ENCODE peak calls at places on chromosomes 5 and 9, in ten cellular contexts. J is CD4-positive, alpha-beta T cell; C is thyroid gland; F is activated T-helper 1 cell treated with anti-CD3 and anti-CD28 coated beads, Interleukin-12 subunit alpha, Interleukin-12 subunit beta, Interleukin-2, Interleukin-4 antibody, amounts not matched to agents 30 ng/mL and 10 ng/mL and 1 ng/mL, durations not matched to agents 14 hours and 24 hours and 36 hours; Z is stimulated activated CD8-positive, alpha-beta memory T cell treated with anti-CD3 and anti-CD28 coated beads, Interleukin-15, amount 100 ng/mL, for 4 hours; H is GM20000; O is kidney; V is astrocyte; U is CD8-positive, alpha-beta T cell; Q is hepatocyte. S is an unnamed sample.
A peak's percentile ranks its signal among the peaks of the same experiment; 100 is the strongest.

GRCh38 chr9:113719919-113720318 is 156.2 kb upstream of the ZNF618 start:
- DNase-seq in C (no peak), J (no peak), U (no peak), H (no peak), F (no peak), Z (no peak), V (no peak), Q (no peak), O (no peak), S (no peak)

GRCh38 chr9:114430443-114430842 is 42.7 kb upstream of the AKNA start:
- DNase-seq in C (no peak), F (no peak), U (peak; percentile 2), Z (no peak), V (no peak), H (no peak), O (no peak), Q (no peak), J (no peak), S (no peak)

GRCh38 chr5:150079655-150080461 is 6.5 kb downstream of the CSF1R start:
- DNase-seq in C (no peak), F (no peak), Q (no peak), V (no peak), Z (no peak), U (no peak), O (no peak), J (no peak), H (no peak), S (no peak)

GRCh38 chr5:128436825-128437224 is 101.2 kb downstream of the FBN2 start:
- DNase-seq in V (peak; percentile 75), O (no peak), U (no peak), Z (no peak), Q (peak; percentile 42), H (no peak), F (no peak), C (no peak), J (no peak), S (no peak)

GRCh38 chr9:81083062-81083461 is 606.3 kb downstream of the TLE1 start:
- DNase-seq in F (no peak), J (no peak), H (no peak), O (no peak), Z (no peak), Q (peak; percentile 60), C (no peak), U (no peak), V (peak; percentile 14), S (no peak)

GRCh38 chr9:19938990-19939736 is 150.3 kb upstream of the SLC24A2 start:
- DNase-seq in Z (no peak), V (no peak), H (no peak), J (no peak), U (no peak), C (no peak), F (no peak), O (no peak), Q (no peak), S (no peak)

GRCh38 chr9:136311433-136312375 is 7.8 kb upstream of the CCDC187 start:
- DNase-seq in Z (no peak), J (no peak), H (no peak), U (no peak), O (peak; percentile 73), F (no peak), C (peak; percentile 83), V (no peak), Q (peak; percentile 84), S (no peak)

GRCh38 chr9:29816954-29817703 is 2243.8 kb upstream of the C9orf72 start:
- DNase-seq in Z (no peak), F (no peak), H (no peak), J (no peak), Q (no peak), V (no peak), C (no peak), U (no peak), O (no peak), S (no peak)

GRCh38 chr9:20331095-20331685 is 291.1 kb downstream of the MLLT3 start:
- DNase-seq in O (no peak), Q (no peak), J (no peak), V (no peak), U (no peak), H (no peak), F (no peak), Z (no peak), C (no peak), S (no peak)

GRCh38 chr5:177371120-177371537 is 13.1 kb upstream of the SLC34A1 start:
- DNase-seq in Z (no peak), J (no peak), O (no peak), H (no peak), Q (no peak), U (no peak), F (no peak), V (no peak), C (no peak), S (no peak)

GRCh38 chr5:1325191-1325741 is 19.6 kb downstream of the CLPTM1L start:
- DNase-seq in J (no peak), O (peak; percentile 53), Q (no peak), F (no peak), U (no peak), V (no peak), C (no peak), H (no peak), Z (no peak), S (no peak)

GRCh38 chr9:94929373-94929764 is 202.9 kb downstream of the AOPEP start:
- DNase-seq in H (no peak), V (peak; percentile 98), O (no peak), J (no peak), U (no peak), C (no peak), Q (no peak), Z (no peak), F (no peak), S (no peak)

GRCh38 chr5:119255571-119256356 is 100.1 kb upstream of the TNFAIP8 start:
- DNase-seq in H (peak; percentile 13), V (no peak), Q (peak; percentile 42), O (no peak), U (no peak), J (no peak), Z (no peak), C (no peak), F (no peak), S (peak; percentile 45)

GRCh38 chr5:179164331-179165311 is 104.4 kb downstream of the ZNF354C start:
- DNase-seq in V (no peak), J (no peak), C (no peak), U (no peak), O (peak; percentile 54), Z (no peak), Q (no peak), F (no peak), H (no peak), S (no peak)

GRCh38 chr5:2502970-2503594 is 248.4 kb downstream of the IRX2 start:
- DNase-seq in U (no peak), Q (no peak), C (no peak), J (no peak), H (no peak), V (no peak), O (no peak), F (no peak), Z (no peak), S (no peak)

GRCh38 chr5:13816126-13816525 is 128.4 kb downstream of the DNAH5 start:
- DNase-seq in F (no peak), Q (no peak), H (no peak), C (no peak), O (no peak), U (no peak), Z (no peak), J (no peak), V (no peak), S (no peak)

GRCh38 chr9:15606667-15607472 is 54.0 kb downstream of the CCDC171 start:
- DNase-seq in C (no peak), U (peak; percentile 18), F (no peak), V (peak; percentile 16), O (no peak), Q (peak; percentile 50), H (peak; percentile 45), Z (no peak), J (no peak), S (peak; percentile 36)

GRCh38 chr5:146338774-146339714 is at the start of gene POU4F3:
- DNase-seq in Z (no peak), O (no peak), J (no peak), U (no peak), F (no peak), C (no peak), Q (no peak), H (no peak), V (no peak), S (no peak)

GRCh38 chr5:152560508-152561137 is 155.5 kb upstream of the NMUR2 start:
- DNase-seq in F (peak; percentile 2), U (peak; percentile 6), O (peak; percentile 67), C (peak; percentile 75), Z (no peak), V (peak; percentile 21), Q (peak; percentile 80), H (peak; percentile 37), J (no peak), S (peak; percentile 22)

GRCh38 chr9:129321511-129322021 is 143.5 kb upstream of the IER5L start:
- DNase-seq in Z (no peak), Q (no peak), F (no peak), V (no peak), J (no peak), O (peak; percentile 57), H (no peak), C (no peak), U (no peak), S (no peak)

S was measured in HAP-1.